ENCODE peak calls at places on chromosomes 4 and X, in nine cellular contexts. U is fibroblast of lung, I is NB4, N is A549, B is cardiac fibroblast, K is B cell, W is esophagus muscularis mucosa, X is heart left ventricle, A is AG09319. Q is an unnamed sample.

GRCh38 chr4:119209077-119209476 is 3.4 kb upstream of the USP53 start:
- DNase-seq in U (peak), I (peak), N (peak), B (peak), K (no peak), W (no peak), X (no peak), A (peak), Q (peak)

GRCh38 chr4:19254476-19254875 is 997.2 kb upstream of the SLIT2 start:
- DNase-seq in U (peak), I (no peak), N (no peak), B (peak), K (no peak), W (no peak), X (no peak), A (no peak), Q (no peak)

GRCh38 chr4:98473046-98473445 is 185.4 kb downstream of the TSPAN5 start:
- DNase-seq in U (no peak), I (peak), N (no peak), B (no peak), K (no peak), W (no peak), X (no peak), A (peak), Q (no peak)

GRCh38 chrX:70825366-70825765 is 83.1 kb downstream of the TEX11 start:
- DNase-seq in U (no peak), I (no peak), N (no peak), B (no peak), K (no peak), W (no peak), X (no peak), A (no peak), Q (no peak)

GRCh38 chrX:97234471-97235097 is 350.9 kb downstream of the RPA4 start:
- DNase-seq in U (no peak), I (no peak), N (no peak), B (no peak), K (no peak), W (no peak), X (no peak), A (no peak), Q (no peak)

GRCh38 chr4:10088135-10089010 is 28.2 kb downstream of the WDR1 start:
- DNase-seq in U (no peak), I (no peak), N (no peak), B (no peak), K (no peak), W (no peak), X (peak), A (no peak), Q (no peak)

GRCh38 chr4:23194751-23195150 is 502.0 kb downstream of the GBA3 start:
- DNase-seq in U (no peak), I (peak), N (no peak), B (no peak), K (no peak), W (no peak), X (no peak), A (no peak), Q (no peak)

GRCh38 chr4:65340382-65341109 is 329.7 kb downstream of the EPHA5 start:
- DNase-seq in U (peak), I (no peak), N (no peak), B (no peak), K (no peak), W (no peak), X (no peak), A (no peak), Q (no peak)

GRCh38 chr4:67558493-67558892 is at the start of gene STAP1:
- DNase-seq in U (no peak), I (peak), N (no peak), B (no peak), K (peak), W (no peak), X (no peak), A (no peak), Q (no peak)

GRCh38 chr4:62118558-62118957 is 918.4 kb downstream of the ADGRL3 start:
- DNase-seq in U (no peak), I (no peak), N (no peak), B (no peak), K (no peak), W (no peak), X (no peak), A (no peak), Q (no peak)

GRCh38 chr4:140090215-140090731 is 63.7 kb downstream of the MAML3 start:
- DNase-seq in U (peak), I (no peak), N (peak), B (no peak), K (no peak), W (no peak), X (no peak), A (no peak), Q (peak)

GRCh38 chrX:13304052-13304451 is 15.8 kb downstream of the ATXN3L start:
- DNase-seq in U (peak), I (no peak), N (no peak), B (no peak), K (no peak), W (no peak), X (no peak), A (no peak), Q (no peak)

GRCh38 chrX:20595928-20596550 is 329.3 kb upstream of the RPS6KA3 start:
- DNase-seq in U (peak), I (no peak), N (no peak), B (peak), K (no peak), W (no peak), X (no peak), A (no peak), Q (no peak)

GRCh38 chrX:13341491-13342101 is 21.7 kb upstream of the ATXN3L start:
- DNase-seq in U (peak), I (peak), N (no peak), B (peak), K (no peak), W (no peak), X (no peak), A (no peak), Q (no peak)

GRCh38 chr4:40325406-40326019 is 9.6 kb upstream of the CHRNA9 start:
- DNase-seq in U (peak), I (peak), N (peak), B (peak), K (peak), W (no peak), X (no peak), A (peak), Q (peak)

GRCh38 chr4:11409632-11410031 is 19.1 kb downstream of the HS3ST1 start:
- DNase-seq in U (no peak), I (no peak), N (no peak), B (no peak), K (no peak), W (no peak), X (no peak), A (no peak), Q (no peak)

GRCh38 chrX:40054793-40055192 is 43.0 kb downstream of the BCOR start:
- DNase-seq in U (peak), I (no peak), N (no peak), B (no peak), K (no peak), W (no peak), X (no peak), A (no peak), Q (no peak)

GRCh38 chr4:78542373-78542772 is 9.2 kb upstream of the ANXA3 start:
- DNase-seq in U (peak), I (no peak), N (no peak), B (peak), K (no peak), W (no peak), X (no peak), A (no peak), Q (no peak)

GRCh38 chr4:185039508-185040273 is 21.4 kb downstream of the HELT start:
- DNase-seq in U (peak), I (peak), N (peak), B (peak), K (peak), W (peak), X (no peak), A (peak), Q (peak)

GRCh38 chrX:4710618-4711433 is 997.4 kb upstream of the PRKX start:
- DNase-seq in U (peak), I (peak), N (no peak), B (no peak), K (no peak), W (no peak), X (no peak), A (no peak), Q (no peak)

GRCh38 chr4:1984406-1985191 is 24.2 kb downstream of the NELFA start:
- DNase-seq in U (no peak), I (no peak), N (no peak), B (no peak), K (no peak), W (no peak), X (no peak), A (no peak), Q (no peak)

GRCh38 chr4:99157478-99157935 is 13.4 kb upstream of the ADH4 start:
- DNase-seq in U (no peak), I (no peak), N (no peak), B (no peak), K (no peak), W (no peak), X (no peak), A (no peak), Q (no peak)

GRCh38 chr4:122652379-122652778 is 31.5 kb upstream of the IL21 start:
- DNase-seq in U (peak), I (peak), N (peak), B (peak), K (no peak), W (no peak), X (no peak), A (peak), Q (peak)

GRCh38 chr4:182808673-182809416 is 108.3 kb downstream of the DCTD start:
- DNase-seq in U (peak), I (peak), N (no peak), B (no peak), K (no peak), W (no peak), X (no peak), A (no peak), Q (no peak)

GRCh38 chr4:112982677-112983076 is 66.8 kb upstream of the ANK2 start:
- DNase-seq in U (no peak), I (no peak), N (no peak), B (peak), K (no peak), W (no peak), X (no peak), A (no peak), Q (no peak)

GRCh38 chr4:32752962-32753361 is 2032.8 kb downstream of the PCDH7 start:
- DNase-seq in U (no peak), I (no peak), N (no peak), B (no peak), K (no peak), W (no peak), X (no peak), A (no peak), Q (no peak)

GRCh38 chr4:167234388-167234881 is at the start of gene SPOCK3:
- DNase-seq in U (peak), I (no peak), N (peak), B (peak), K (peak), W (no peak), X (peak), A (no peak), Q (peak)

GRCh38 chr4:87209696-87210095 is 10.7 kb downstream of the KLHL8 start:
- DNase-seq in U (no peak), I (peak), N (no peak), B (peak), K (peak), W (no peak), X (peak), A (no peak), Q (no peak)

GRCh38 chrX:10104958-10105658 is 51.7 kb upstream of the CLCN4 start:
- DNase-seq in U (no peak), I (no peak), N (no peak), B (peak), K (no peak), W (no peak), X (no peak), A (no peak), Q (no peak)

GRCh38 chrX:21745756-21746155 is 12.2 kb downstream of the SMPX start:
- DNase-seq in U (no peak), I (peak), N (peak), B (peak), K (no peak), W (no peak), X (no peak), A (no peak), Q (peak)

GRCh38 chrX:72308566-72309296 is 3.0 kb upstream of the CITED1 start:
- DNase-seq in U (peak), I (peak), N (peak), B (peak), K (peak), W (no peak), X (peak), A (no peak), Q (peak)

GRCh38 chr4:47084795-47085194 is 53.4 kb downstream of the GABRB1 start:
- DNase-seq in U (no peak), I (no peak), N (no peak), B (no peak), K (no peak), W (no peak), X (no peak), A (no peak), Q (no peak)

GRCh38 chr4:26031704-26032103 is 117.7 kb downstream of the SMIM20 start:
- DNase-seq in U (no peak), I (no peak), N (no peak), B (no peak), K (no peak), W (no peak), X (no peak), A (no peak), Q (no peak)

GRCh38 chr4:83876047-83876446 is 340.1 kb downstream of the GPAT3 start:
- DNase-seq in U (peak), I (no peak), N (no peak), B (no peak), K (no peak), W (no peak), X (no peak), A (no peak), Q (no peak)

GRCh38 chrX:102516314-102516936 is at the start of gene TMSB15A:
- DNase-seq in U (peak), I (no peak), N (peak), B (peak), K (peak), W (peak), X (peak), A (no peak), Q (peak)

GRCh38 chr4:54091637-54092404 is 8.1 kb upstream of the GSX2 start:
- DNase-seq in U (peak), I (peak), N (peak), B (peak), K (peak), W (no peak), X (peak), A (no peak), Q (peak)

GRCh38 chrX:153969125-153969903 is 2.3 kb downstream of the HCFC1 start:
- DNase-seq in U (no peak), I (peak), N (no peak), B (no peak), K (no peak), W (no peak), X (peak), A (no peak), Q (no peak)

GRCh38 chrX:53239474-53239873 is 14.5 kb upstream of the KDM5C start:
- DNase-seq in U (no peak), I (peak), N (peak), B (peak), K (no peak), W (no peak), X (no peak), A (no peak), Q (no peak)
- TF ChIP-seq CTCF in U (no peak), I (peak), N (peak), B (no peak), K (no peak), W (no peak), X (no peak), A (no peak), Q (no peak)

DNA sequence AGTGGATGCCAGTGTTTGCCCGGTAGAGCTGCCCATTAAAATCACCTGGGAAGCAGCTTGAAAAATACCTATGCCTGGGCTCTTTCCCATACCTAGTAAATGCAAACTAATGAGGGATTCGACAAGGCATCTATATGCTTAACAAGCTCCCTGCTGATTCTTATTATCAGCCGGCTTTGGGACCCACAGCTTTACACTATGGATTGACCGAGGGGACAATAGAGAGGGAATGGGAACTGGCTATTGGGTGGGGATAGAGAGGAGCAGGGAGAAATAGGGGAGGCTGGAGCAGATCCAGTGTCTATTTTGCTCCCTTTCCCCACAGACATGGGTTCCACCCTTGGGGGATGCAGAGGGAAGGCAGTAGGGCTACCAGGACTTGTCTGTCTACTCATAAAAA is 103.1 kb upstream of the TEX13D start:
- DNase-seq in U (no peak), I (no peak), N (no peak), B (no peak), K (no peak), W (no peak), X (no peak), A (no peak), Q (no peak)
- TF ChIP-seq CTCF in U (no peak), I (no peak), N (no peak), B (no peak), K (no peak), W (no peak), X (no peak), A (no peak), Q (no peak)

GRCh38 chrX:139949703-139950102 is 15.6 kb downstream of the CXorf66 start:
- DNase-seq in U (no peak), I (no peak), N (no peak), B (peak), K (no peak), W (no peak), X (no peak), A (no peak), Q (peak)
- TF ChIP-seq CTCF in U (no peak), I (no peak), N (no peak), B (no peak), K (no peak), W (no peak), X (no peak), A (no peak), Q (no peak)

GRCh38 chr4:108042927-108043326 is 53.2 kb downstream of the HADH start:
- DNase-seq in U (no peak), I (no peak), N (no peak), B (no peak), K (no peak), W (no peak), X (no peak), A (no peak), Q (no peak)
- TF ChIP-seq CTCF in U (no peak), I (no peak), N (no peak), B (no peak), K (no peak), W (no peak), X (no peak), A (no peak), Q (no peak)

GRCh38 chr4:137125011-137125410 is 407.3 kb downstream of the PCDH18 start:
- DNase-seq in U (peak), I (peak), N (no peak), B (peak), K (no peak), W (no peak), X (no peak), A (peak), Q (no peak)

GRCh38 chr4:137129471-137130244 is 402.6 kb downstream of the PCDH18 start:
- DNase-seq in U (peak), I (no peak), N (no peak), B (peak), K (no peak), W (no peak), X (no peak), A (peak), Q (peak)

GRCh38 chr4:137122876-137123275 is 409.4 kb downstream of the PCDH18 start:
- DNase-seq in U (no peak), I (no peak), N (no peak), B (no peak), K (no peak), W (no peak), X (no peak), A (no peak), Q (no peak)

GRCh38 chr4:137124278-137124932 is 407.9 kb downstream of the PCDH18 start:
- DNase-seq in U (peak), I (peak), N (peak), B (peak), K (no peak), W (no peak), X (no peak), A (peak), Q (peak)
- TF ChIP-seq CTCF in U (peak), I (peak), N (peak), B (peak), K (no peak), W (peak), X (peak), A (peak), Q (peak)

GRCh38 chr4:7186081-7186480 is 6.3 kb upstream of the SORCS2 start:
- DNase-seq in U (no peak), I (no peak), N (peak), B (no peak), K (no peak), W (no peak), X (no peak), A (no peak), Q (no peak)
- TF ChIP-seq CTCF in U (peak), I (peak), N (peak), B (peak), K (no peak), W (peak), X (peak), A (peak), Q (peak)

GRCh38 chrX:7147978-7148824 is at the start of gene PUDP:
- DNase-seq in U (peak), I (peak), N (peak), B (peak), K (peak), W (no peak), X (peak), A (peak), Q (peak)
- TF ChIP-seq CTCF in U (peak), I (no peak), N (no peak), B (no peak), K (no peak), W (peak), X (peak), A (no peak), Q (no peak)

Q was measured in cardiac muscle cell.